ENCODE peak calls at places on chromosomes 2 and 18, in five cellular contexts. E, K, C, X and H are unnamed samples.

GRCh38 chr18:45993441-45993840 is 26.3 kb upstream of the EPG5 start:
- DNase-seq in E (no peak), K (no peak), C (peak; percentile 51), X (peak; percentile 61), H (no peak)

GRCh38 chr18:14949800-14950415 is 201.9 kb downstream of the ANKRD30B start:
- DNase-seq in E (no peak), K (no peak), C (no peak), X (no peak), H (no peak)

GRCh38 chr2:215930505-215931233 is 82.7 kb downstream of the MREG start:
- DNase-seq in E (no peak), K (no peak), C (peak; percentile 73), X (peak; percentile 49), H (no peak)

GRCh38 chr2:215435261-215435808 is 533 bp downstream of the FN1 start:
- DNase-seq in E (peak; percentile 74), K (no peak), C (no peak), X (no peak), H (peak; percentile 62)

GRCh38 chr2:46299365-46300263 is 2.4 kb downstream of the EPAS1 start:
- DNase-seq in E (peak; percentile 51), K (peak; percentile 56), C (peak; percentile 66), X (peak; percentile 84), H (peak; percentile 41)

GRCh38 chr18:44054514-44054913 is 626.2 kb upstream of the SETBP1 start:
- DNase-seq in E (no peak), K (no peak), C (no peak), X (no peak), H (no peak)

GRCh38 chr2:235551965-235552364 is 58.1 kb downstream of the AGAP1 start:
- DNase-seq in E (peak; percentile 82), K (no peak), C (no peak), X (peak; percentile 59), H (peak; percentile 9)

GRCh38 chr2:200104015-200104414 is 148.6 kb downstream of the MAIP1 start:
- DNase-seq in E (no peak), K (no peak), C (peak; percentile 45), X (peak; percentile 66), H (no peak)

GRCh38 chr18:9619990-9620389 is 5.6 kb upstream of the PPP4R1 start:
- DNase-seq in E (no peak), K (no peak), C (peak; percentile 49), X (peak; percentile 66), H (no peak)

GRCh38 chr2:43169987-43170732 is 56.2 kb downstream of the ZFP36L2 start:
- DNase-seq in E (peak; percentile 70), K (peak; percentile 88), C (no peak), X (no peak), H (no peak)

GRCh38 chr2:200405599-200406298 is 99.3 kb downstream of the SPATS2L start:
- DNase-seq in E (no peak), K (no peak), C (peak; percentile 50), X (peak; percentile 93), H (no peak)

GRCh38 chr2:223269386-223269785 is 217.4 kb downstream of the KCNE4 start:
- DNase-seq in E (no peak), K (no peak), C (no peak), X (no peak), H (no peak)

GRCh38 chr2:233448220-233448559 is 93.9 kb downstream of the DGKD start:
- DNase-seq in E (peak; percentile 67), K (no peak), C (no peak), X (no peak), H (no peak)

GRCh38 chr2:118249531-118249930 is 161.3 kb downstream of the INSIG2 start:
- DNase-seq in E (no peak), K (no peak), C (no peak), X (no peak), H (no peak)

GRCh38 chr2:145906356-145906755 is 1386.4 kb upstream of the ZEB2 start:
- DNase-seq in E (peak; percentile 50), K (no peak), C (no peak), X (peak; percentile 19), H (no peak)

GRCh38 chr2:37742286-37742685 is 70.8 kb upstream of the CDC42EP3 start:
- DNase-seq in E (no peak), K (no peak), C (no peak), X (no peak), H (no peak)

GRCh38 chr18:46067431-46068007 is 4.5 kb downstream of the PSTPIP2 start:
- DNase-seq in E (no peak), K (peak; percentile 19), C (no peak), X (peak; percentile 32), H (no peak)

GRCh38 chr2:109243526-109244425 is 114.8 kb downstream of the SH3RF3 start:
- DNase-seq in E (no peak), K (no peak), C (no peak), X (no peak), H (no peak)

GRCh38 chr2:191299866-191300265 is 54.7 kb downstream of the MYO1B start:
- DNase-seq in E (no peak), K (no peak), C (no peak), X (no peak), H (no peak)

GRCh38 chr2:458431-458827 is 170.5 kb upstream of the ALKAL2 start:
- DNase-seq in E (no peak), K (no peak), C (no peak), X (no peak), H (no peak)

GRCh38 chr2:218022131-218022850 is 19.5 kb upstream of the TNS1 start:
- DNase-seq in E (peak; percentile 23), K (peak; percentile 23), C (no peak), X (no peak), H (no peak)

GRCh38 chr2:12755384-12755783 is 38.6 kb downstream of the TRIB2 start:
- DNase-seq in E (no peak), K (no peak), C (no peak), X (no peak), H (no peak)

GRCh38 chr2:72949045-72949444 is 31.7 kb downstream of the EMX1 start:
- DNase-seq in E (no peak), K (no peak), C (peak; percentile 13), X (no peak), H (no peak)

GRCh38 chr2:121635371-121635770 is 13.9 kb downstream of the CLASP1 start:
- DNase-seq in E (no peak), K (no peak), C (no peak), X (peak; percentile 44), H (no peak)

GRCh38 chr2:104240984-104241383 is 612.9 kb upstream of the POU3F3 start:
- DNase-seq in E (no peak), K (no peak), C (no peak), X (no peak), H (no peak)

GRCh38 chr2:62307469-62308389 is 111.8 kb downstream of the B3GNT2 start:
- DNase-seq in E (no peak), K (no peak), C (no peak), X (no peak), H (no peak)

GRCh38 chr2:113281920-113282746 is 3.4 kb upstream of the PAX8 start:
- DNase-seq in E (no peak), K (no peak), C (no peak), X (no peak), H (no peak)

GRCh38 chr2:94956797-94957391 is 68.6 kb upstream of the MAL start:
- DNase-seq in E (no peak), K (peak; percentile 60), C (peak; percentile 20), X (peak; percentile 1), H (peak; percentile 17)

GRCh38 chr18:22952525-22952924 is 19.4 kb downstream of the RBBP8 start:
- DNase-seq in E (no peak), K (no peak), C (no peak), X (no peak), H (no peak)

DNA sequence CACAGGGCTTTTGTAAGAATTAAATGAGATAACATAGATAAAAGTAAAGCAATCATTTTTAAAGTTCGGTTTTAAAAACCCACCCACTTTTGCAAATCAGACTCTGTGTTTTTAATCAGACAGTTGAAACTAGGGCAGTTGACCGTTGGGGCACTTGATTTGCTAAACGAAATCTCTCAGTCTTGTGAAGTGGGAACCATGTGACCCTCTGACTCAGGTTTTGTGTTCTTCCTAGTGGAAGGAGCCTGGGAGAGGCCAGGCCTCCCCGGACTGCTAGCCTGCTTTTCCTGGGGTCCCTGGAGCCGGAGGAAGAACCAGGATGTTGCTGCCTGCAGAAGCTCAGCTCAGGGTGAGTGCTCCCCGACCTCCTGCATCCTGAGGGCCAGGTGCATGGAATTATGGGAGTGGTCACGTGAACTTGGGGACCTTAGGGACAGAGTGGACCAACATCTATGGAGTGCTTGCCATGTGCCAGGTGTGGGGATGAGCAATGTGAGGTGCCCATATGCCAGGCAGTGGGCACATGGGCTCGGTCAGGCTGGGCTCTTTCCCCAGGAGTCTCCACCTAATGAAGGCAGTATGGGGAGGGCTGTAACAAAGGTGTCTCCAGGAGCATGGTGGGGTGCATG is 3.9 kb downstream of the C2orf72 start:
- DNase-seq in E (no peak), K (no peak), C (no peak), X (peak; percentile 22), H (no peak)
- H3K27me3 ChIP-seq in E (peaks cover 23% of the 10 kb centered on the region), K (peaks cover 30% of the 10 kb centered on the region), C (peaks cover 14% of the 10 kb centered on the region), X (peaks cover 51% of the 10 kb centered on the region), H (peaks cover 12% of the 10 kb centered on the region)

DNA sequence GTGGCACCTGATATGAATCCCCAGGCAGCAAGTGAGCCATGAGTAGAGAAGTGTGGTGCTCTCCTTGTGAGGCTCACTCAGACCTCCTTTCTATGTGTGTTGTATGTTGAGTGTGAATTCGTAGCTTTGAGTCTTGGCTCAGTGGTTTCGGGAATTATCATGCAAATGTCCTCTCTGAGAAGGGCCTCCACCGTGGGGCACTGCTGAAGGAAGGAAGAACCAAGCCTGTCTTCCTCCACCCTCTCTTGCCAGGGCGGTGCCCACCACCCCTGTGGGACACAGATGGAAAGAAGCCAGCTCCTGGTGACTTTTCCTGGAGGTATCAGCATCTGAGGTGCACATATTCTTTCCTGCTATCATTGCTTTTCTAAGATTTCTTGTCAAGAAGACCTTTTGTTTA is 156.1 kb downstream of the MYT1L start:
- DNase-seq in E (no peak), K (no peak), C (no peak), X (no peak), H (no peak)
- H2BK12ac ChIP-seq in E (no peak overlapping the region), K (no peak overlapping the region), C (no peak overlapping the region), X (no peak overlapping the region), H (no peak overlapping the region)

GRCh38 chr2:134980639-134981038 is 62.0 kb downstream of the CCNT2 start:
- DNase-seq in E (no peak), K (no peak), C (no peak), X (no peak), H (no peak)

GRCh38 chr2:134988994-134989605 is 58.1 kb downstream of the MAP3K19 start:
- DNase-seq in E (no peak), K (no peak), C (no peak), X (peak; percentile 49), H (no peak)

GRCh38 chr2:134982603-134983002 is 64.0 kb downstream of the CCNT2 start:
- DNase-seq in E (no peak), K (no peak), C (no peak), X (no peak), H (no peak)

GRCh38 chr2:134979203-134979602 is 60.6 kb downstream of the CCNT2 start:
- DNase-seq in E (no peak), K (no peak), C (no peak), X (no peak), H (no peak)

DNA sequence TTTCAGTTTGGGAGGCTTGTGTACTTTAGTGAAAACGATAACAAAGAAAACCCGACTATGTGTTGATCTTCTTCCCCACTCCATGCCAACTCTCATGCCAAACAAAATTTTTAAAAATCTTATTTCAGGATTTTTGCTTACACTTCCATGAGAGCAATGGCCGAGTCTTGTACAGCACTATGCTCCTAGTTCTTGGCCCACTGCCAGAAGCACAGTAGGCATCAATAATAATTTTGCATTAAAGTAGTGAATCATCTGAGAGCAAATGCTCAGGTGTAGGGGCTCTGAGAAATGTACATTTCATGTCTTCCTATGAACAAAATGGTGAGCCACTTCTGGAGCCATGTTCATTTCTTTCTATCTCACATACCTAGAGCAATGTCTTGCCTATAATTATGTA is 62.2 kb downstream of the MAP3K19 start:
- DNase-seq in E (no peak), K (no peak), C (no peak), X (no peak), H (no peak)
- H3K27me3 ChIP-seq in E (no peaks in the 10 kb centered on the region), K (no peaks in the 10 kb centered on the region), C (no peaks in the 10 kb centered on the region), X (peaks cover 19% of the 10 kb centered on the region), H (peaks cover 13% of the 10 kb centered on the region)

GRCh38 chr2:175076272-175076671 is 71.1 kb upstream of the CHN1 start:
- DNase-seq in E (no peak), K (no peak), C (no peak), X (no peak), H (no peak)
- H2BK12ac ChIP-seq in E (no peak overlapping the region), K (no peak overlapping the region), C (no peak overlapping the region), X (no peak overlapping the region), H (no peak overlapping the region)